ENCODE peak calls at places on chromosomes 13 and 19, in five cellular contexts. Z is fibroblast of pulmonary artery, T is uterus, N is Peyer's patch, M is aorta. E is an unnamed sample.

GRCh38 chr19:14514215-14514871 is 3.9 kb downstream of the DNAJB1 start:
- DNase-seq in Z (no peak), T (no peak), M (no peak), N (no peak), E (no peak)

GRCh38 chr19:11028146-11028545 is 61.1 kb upstream of the LDLR start:
- DNase-seq in Z (no peak), M (no peak), N (no peak), T (no peak), E (no peak)

GRCh38 chr13:57629821-57630235 is 1.7 kb upstream of the PCDH17 start:
- DNase-seq in Z (peak), M (peak), T (peak), N (peak), E (peak)

GRCh38 chr13:51849145-51850101 is 4.4 kb upstream of the TMEM272 start:
- DNase-seq in N (no peak), Z (peak), M (no peak), T (no peak), E (peak)

GRCh38 chr13:79485014-79485441 is 4.1 kb downstream of the NDFIP2 start:
- DNase-seq in M (no peak), T (no peak), N (peak), Z (peak), E (no peak)

GRCh38 chr13:53405616-53406015 is 377.0 kb downstream of the OLFM4 start:
- DNase-seq in N (no peak), T (no peak), Z (no peak), M (no peak), E (no peak)

GRCh38 chr13:38325426-38325825 is 24.2 kb upstream of the UFM1 start:
- DNase-seq in N (no peak), Z (no peak), M (no peak), T (no peak), E (no peak)

GRCh38 chr19:54518844-54519243 is 16.2 kb downstream of the LAIR2 start:
- DNase-seq in M (no peak), N (no peak), Z (no peak), T (peak), E (no peak)

GRCh38 chr13:36548129-36548528 is 115.8 kb downstream of the CCNA1 start:
- DNase-seq in N (no peak), T (no peak), Z (no peak), M (no peak), E (no peak)

GRCh38 chr13:101115762-101116161 is 300.5 kb downstream of the NALCN start:
- DNase-seq in M (no peak), Z (peak), N (no peak), T (no peak), E (no peak)

GRCh38 chr19:7257148-7258041 is 36.8 kb downstream of the INSR start:
- DNase-seq in Z (peak), T (peak), M (peak), N (peak), E (peak)

GRCh38 chr19:57664269-57665127 is 4.2 kb upstream of the ZSCAN4 start:
- DNase-seq in T (peak), M (peak), N (peak), Z (peak), E (peak)

GRCh38 chr19:49362048-49362925 is at the start of gene TEAD2:
- DNase-seq in N (peak), M (peak), Z (peak), T (peak), E (peak)

GRCh38 chr19:12155324-12155723 is 1.2 kb downstream of the ZNF625 start:
- DNase-seq in M (no peak), Z (no peak), T (no peak), N (no peak), E (no peak)

GRCh38 chr19:12159773-12160414 is 3.0 kb upstream of the ZNF136 start:
- DNase-seq in T (no peak), Z (no peak), N (no peak), M (no peak), E (no peak)

DNA sequence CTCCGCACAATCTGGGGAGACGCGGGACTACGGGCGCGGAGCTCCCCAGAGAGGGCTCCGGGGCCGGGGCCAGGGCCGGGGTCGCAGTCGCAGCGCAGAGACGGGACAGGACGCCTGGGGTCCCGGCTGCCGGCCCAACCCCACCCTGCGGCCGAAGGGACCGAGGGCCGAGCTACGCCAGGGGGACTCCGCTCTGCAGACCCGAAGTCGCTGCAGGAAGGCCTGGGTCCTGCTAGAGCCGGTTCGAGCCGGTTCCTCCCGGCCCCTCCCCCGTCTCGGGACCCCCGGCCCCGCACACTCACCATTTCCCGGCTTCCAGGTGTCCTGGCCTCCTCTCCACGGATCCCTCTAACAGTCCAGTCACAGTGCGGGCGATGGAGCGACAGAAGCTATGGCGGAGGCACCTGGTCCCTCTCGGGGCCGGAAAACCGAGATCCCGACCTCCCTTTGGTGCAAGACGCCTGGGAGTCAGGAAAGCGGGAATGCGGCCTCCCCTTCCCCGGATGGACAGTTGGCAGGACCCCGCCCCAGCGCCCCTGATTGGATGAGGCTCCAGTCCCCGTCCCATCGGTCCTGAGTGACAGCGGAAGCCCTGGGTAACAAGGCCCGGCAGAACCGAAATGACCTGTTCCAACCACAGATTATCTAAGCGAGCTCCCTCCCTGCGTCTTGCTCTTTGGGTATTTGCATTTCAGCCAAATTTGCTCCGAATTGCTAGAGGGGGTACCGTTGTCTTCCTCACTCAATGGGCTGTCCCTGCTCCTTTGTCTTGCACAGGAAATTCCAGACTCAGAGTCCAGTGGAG is at the start of gene ZNF625:
- DNase-seq in N (peak), Z (peak), M (peak), T (peak), E (peak)
- H3K4me3 ChIP-seq in N (peak), Z (peak), M (peak), T (peak), E (peak)

DNA sequence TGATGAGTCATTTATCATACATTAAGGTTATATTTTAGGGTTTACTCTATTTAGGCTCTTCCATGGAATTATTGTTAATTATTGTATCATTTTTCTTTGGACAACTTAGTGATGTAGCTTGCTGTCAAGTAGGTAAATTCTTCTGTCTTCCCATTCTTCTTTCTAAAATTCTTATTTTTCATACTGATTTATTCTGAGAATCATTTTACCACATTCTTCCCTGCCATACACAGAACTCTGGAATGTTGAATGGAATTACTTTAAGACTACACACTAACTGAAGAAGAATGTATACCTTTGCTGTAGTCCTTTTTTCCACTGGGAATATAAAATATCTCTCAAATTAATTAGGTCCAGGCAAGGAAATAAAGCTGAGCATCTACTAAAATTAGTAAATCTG is 24.5 kb upstream of the SLC7A1 start:
- DNase-seq in T (no peak), Z (no peak), M (no peak), N (no peak), E (no peak)
- H3K4me3 ChIP-seq in T (no peak), Z (no peak), M (no peak), N (no peak), E (no peak)

GRCh38 chr19:52191951-52192350 is 2.1 kb downstream of the PPP2R1A start:
- DNase-seq in Z (no peak), N (no peak), M (no peak), T (no peak), E (no peak)

GRCh38 chr19:52189745-52190678 is at the start of gene PPP2R1A:
- DNase-seq in Z (peak), T (peak), M (peak), N (peak), E (peak)

GRCh38 chr19:52190679-52191293 is 934 bp downstream of the PPP2R1A start:
- DNase-seq in M (peak), Z (peak), N (peak), T (no peak), E (peak)

GRCh38 chr19:52188822-52189744 is 769 bp upstream of the PPP2R1A start:
- DNase-seq in M (peak), Z (no peak), T (no peak), N (no peak), E (peak)

GRCh38 chr19:52191374-52191773 is 1.5 kb downstream of the PPP2R1A start:
- DNase-seq in T (no peak), M (no peak), N (peak), Z (no peak), E (no peak)
- H3K4me3 ChIP-seq in T (peak), M (peak), N (peak), Z (peak), E (peak)

GRCh38 chr19:47240996-47241918 is 10.3 kb upstream of the BBC3 start:
- DNase-seq in T (peak), N (peak), M (peak), Z (peak), E (peak)
- H3K4me3 ChIP-seq in T (no peak), N (no peak), M (no peak), Z (no peak), E (no peak)

GRCh38 chr13:28822161-28822560 is 2.0 kb downstream of the MTUS2 start:
- DNase-seq in Z (no peak), T (no peak), N (no peak), M (no peak), E (no peak)

GRCh38 chr13:28817204-28817603 is 2.9 kb upstream of the MTUS2 start:
- DNase-seq in M (no peak), N (no peak), T (no peak), Z (no peak), E (no peak)

GRCh38 chr13:28819748-28820098 is 416 bp upstream of the MTUS2 start:
- DNase-seq in N (no peak), M (peak), T (no peak), Z (peak), E (peak)

GRCh38 chr13:28820099-28821051 is at the start of gene MTUS2:
- DNase-seq in Z (no peak), N (no peak), M (no peak), T (no peak), E (peak)

GRCh38 chr13:28819046-28819747 is 942 bp upstream of the MTUS2 start:
- DNase-seq in T (peak), N (no peak), Z (peak), M (no peak), E (no peak)
- H3K4me3 ChIP-seq in T (no peak), N (no peak), Z (peak), M (peak), E (no peak)